ENCODE peak calls at places on chromosomes 16 and 17, in seven cellular contexts. One of them, this sample, is unnamed.
A peak's percentile ranks its signal among the peaks of the same experiment; 100 is the strongest.

GRCh38 chr17:57462007-57462579 is 205.8 kb downstream of the MSI2 start:
- DNase-seq in GM06990: no peak
- DNase-seq in PC-9: no peak
- DNase-seq in GM23338: no peak
- DNase-seq in foreskin fibroblast: no peak
- DNase-seq in BE2C: no peak
- DNase-seq in K562: no peak
- DNase-seq in this sample: no peak

GRCh38 chr16:51154271-51155171 is 3.5 kb upstream of the SALL1 start:
- DNase-seq in GM23338: peak; percentile 81
- DNase-seq in BE2C: no peak
- DNase-seq in GM06990: no peak
- DNase-seq in K562: no peak
- DNase-seq in foreskin fibroblast: no peak
- DNase-seq in PC-9: no peak
- DNase-seq in this sample: no peak

GRCh38 chr17:19573075-19573474 is 39.4 kb downstream of the SLC47A1 start:
- DNase-seq in GM23338: no peak
- DNase-seq in GM06990: no peak
- DNase-seq in BE2C: no peak
- DNase-seq in foreskin fibroblast: peak; percentile 3
- DNase-seq in PC-9: no peak
- DNase-seq in K562: no peak
- DNase-seq in this sample: no peak

GRCh38 chr16:81938331-81939163 is 72.7 kb downstream of the SDR42E1 start:
- DNase-seq in BE2C: no peak
- DNase-seq in K562: no peak
- DNase-seq in foreskin fibroblast: no peak
- DNase-seq in PC-9: no peak
- DNase-seq in GM23338: no peak
- DNase-seq in GM06990: no peak
- DNase-seq in this sample: no peak

GRCh38 chr17:933168-934083 is 46.1 kb downstream of the NXN start:
- DNase-seq in GM23338: peak; percentile 71
- DNase-seq in foreskin fibroblast: peak; percentile 92
- DNase-seq in K562: peak; percentile 34
- DNase-seq in GM06990: no peak
- DNase-seq in BE2C: no peak
- DNase-seq in PC-9: peak; percentile 99
- DNase-seq in this sample: peak; percentile 46

GRCh38 chr16:4093495-4094137 is 22.6 kb downstream of the ADCY9 start:
- DNase-seq in foreskin fibroblast: no peak
- DNase-seq in GM06990: no peak
- DNase-seq in BE2C: no peak
- DNase-seq in GM23338: no peak
- DNase-seq in K562: no peak
- DNase-seq in PC-9: no peak
- DNase-seq in this sample: no peak

GRCh38 chr16:47229053-47229640 is 85.4 kb upstream of the NETO2 start:
- DNase-seq in PC-9: no peak
- DNase-seq in K562: no peak
- DNase-seq in GM23338: no peak
- DNase-seq in GM06990: no peak
- DNase-seq in foreskin fibroblast: no peak
- DNase-seq in BE2C: no peak
- DNase-seq in this sample: no peak

GRCh38 chr16:27740496-27741201 is 190.7 kb downstream of the KATNIP start:
- DNase-seq in GM23338: no peak
- DNase-seq in PC-9: no peak
- DNase-seq in K562: no peak
- DNase-seq in foreskin fibroblast: no peak
- DNase-seq in BE2C: no peak
- DNase-seq in GM06990: no peak
- DNase-seq in this sample: no peak

GRCh38 chr16:58028168-58028455 is 2.6 kb downstream of the MMP15 start:
- DNase-seq in PC-9: no peak
- DNase-seq in K562: no peak
- DNase-seq in foreskin fibroblast: no peak
- DNase-seq in BE2C: no peak
- DNase-seq in GM23338: no peak
- DNase-seq in GM06990: no peak
- DNase-seq in this sample: no peak

GRCh38 chr17:55527520-55528118 is 16.4 kb upstream of the SMIM36 start:
- DNase-seq in BE2C: peak; percentile 60
- DNase-seq in foreskin fibroblast: peak; percentile 41
- DNase-seq in GM23338: peak; percentile 75
- DNase-seq in K562: peak; percentile 29
- DNase-seq in GM06990: no peak
- DNase-seq in PC-9: peak; percentile 41
- DNase-seq in this sample: peak; percentile 25

GRCh38 chr16:66832661-66833305 is 2.0 kb upstream of the NAE1 start:
- DNase-seq in GM06990: no peak
- DNase-seq in K562: peak; percentile 2
- DNase-seq in PC-9: peak; percentile 80
- DNase-seq in GM23338: no peak
- DNase-seq in foreskin fibroblast: peak; percentile 45
- DNase-seq in BE2C: no peak
- DNase-seq in this sample: no peak

GRCh38 chr17:48488548-48489106 is 42.2 kb downstream of the HOXB1 start:
- DNase-seq in BE2C: no peak
- DNase-seq in GM06990: no peak
- DNase-seq in K562: peak; percentile 87
- DNase-seq in GM23338: no peak
- DNase-seq in PC-9: no peak
- DNase-seq in foreskin fibroblast: no peak
- DNase-seq in this sample: no peak

GRCh38 chr16:69123894-69124293 is 8.5 kb downstream of the CHTF8 start:
- DNase-seq in GM06990: no peak
- DNase-seq in foreskin fibroblast: peak; percentile 43
- DNase-seq in BE2C: peak; percentile 79
- DNase-seq in GM23338: peak; percentile 86
- DNase-seq in K562: peak; percentile 46
- DNase-seq in PC-9: peak; percentile 62
- DNase-seq in this sample: peak; percentile 54

GRCh38 chr16:2194852-2195315 is 1.5 kb downstream of the CASKIN1 start:
- DNase-seq in GM23338: peak; percentile 89
- DNase-seq in foreskin fibroblast: no peak
- DNase-seq in K562: peak; percentile 73
- DNase-seq in BE2C: peak; percentile 56
- DNase-seq in PC-9: no peak
- DNase-seq in GM06990: no peak
- DNase-seq in this sample: peak; percentile 60

DNA sequence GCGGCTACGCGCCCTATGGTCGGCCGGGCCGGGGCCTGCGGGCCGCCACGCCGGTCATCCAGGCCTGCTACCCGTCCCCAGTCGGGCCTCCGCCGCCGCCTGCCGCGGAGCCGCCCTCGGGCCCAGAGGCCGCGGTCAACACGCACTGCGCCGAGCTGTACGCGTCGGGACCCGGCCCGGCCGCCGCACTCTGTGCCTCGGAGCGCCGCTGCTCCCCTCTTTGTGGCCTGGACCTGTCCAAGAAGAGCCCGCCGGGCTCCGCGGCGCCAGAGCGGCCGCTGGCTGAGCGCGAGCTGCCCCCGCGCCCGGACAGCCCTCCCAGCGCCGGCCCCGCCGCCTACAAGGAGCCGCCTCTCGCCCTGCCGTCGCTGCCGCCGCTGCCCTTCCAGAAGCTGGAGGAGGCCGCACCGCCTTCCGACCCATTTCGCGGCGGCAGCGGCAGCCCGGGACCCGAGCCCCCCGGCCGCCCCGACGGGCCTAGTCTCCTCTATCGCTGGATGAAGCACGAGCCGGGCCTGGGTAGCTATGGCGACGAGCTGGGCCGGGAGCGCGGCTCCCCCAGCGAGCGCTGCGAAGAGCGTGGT is 2.3 kb downstream of the HIC1 start:
- DNase-seq in GM06990: no peak
- DNase-seq in foreskin fibroblast: no peak
- DNase-seq in GM23338: peak; percentile 59
- DNase-seq in PC-9: no peak
- DNase-seq in K562: no peak
- DNase-seq in BE2C: no peak
- DNase-seq in this sample: no peak
- H3K4me3 ChIP-seq in GM06990: peak overlapping the region; percentile 78
- H3K4me3 ChIP-seq in foreskin fibroblast: no peak overlapping the region
- H3K4me3 ChIP-seq in GM23338: peak overlapping the region; percentile 44
- H3K4me3 ChIP-seq in PC-9: no peak overlapping the region
- H3K4me3 ChIP-seq in K562: no peak overlapping the region
- H3K4me3 ChIP-seq in BE2C: no peak overlapping the region
- H3K4me3 ChIP-seq in this sample: no peak overlapping the region

GRCh38 chr16:86657972-86658371 is 79.6 kb downstream of the FOXL1 start:
- DNase-seq in GM23338: no peak
- DNase-seq in BE2C: no peak
- DNase-seq in K562: no peak
- DNase-seq in GM06990: no peak
- DNase-seq in foreskin fibroblast: no peak
- DNase-seq in PC-9: no peak
- DNase-seq in this sample: no peak
- H3K4me3 ChIP-seq in GM23338: no peak overlapping the region
- H3K4me3 ChIP-seq in BE2C: no peak overlapping the region
- H3K4me3 ChIP-seq in K562: no peak overlapping the region
- H3K4me3 ChIP-seq in GM06990: no peak overlapping the region
- H3K4me3 ChIP-seq in foreskin fibroblast: no peak overlapping the region
- H3K4me3 ChIP-seq in PC-9: no peak overlapping the region
- H3K4me3 ChIP-seq in this sample: no peak overlapping the region

GRCh38 chr17:50058296-50058945 is 2.5 kb downstream of the ITGA3 start:
- DNase-seq in GM23338: no peak
- DNase-seq in K562: no peak
- DNase-seq in PC-9: no peak
- DNase-seq in foreskin fibroblast: no peak
- DNase-seq in BE2C: no peak
- DNase-seq in GM06990: no peak
- DNase-seq in this sample: no peak
- H3K4me3 ChIP-seq in GM23338: no peak overlapping the region
- H3K4me3 ChIP-seq in K562: no peak overlapping the region
- H3K4me3 ChIP-seq in PC-9: peak overlapping the region; percentile 79
- H3K4me3 ChIP-seq in foreskin fibroblast: no peak overlapping the region
- H3K4me3 ChIP-seq in BE2C: no peak overlapping the region
- H3K4me3 ChIP-seq in GM06990: no peak overlapping the region
- H3K4me3 ChIP-seq in this sample: no peak overlapping the region

GRCh38 chr17:76371656-76372628 is 12.5 kb upstream of the SPHK1 start:
- DNase-seq in GM23338: no peak
- DNase-seq in GM06990: no peak
- DNase-seq in BE2C: no peak
- DNase-seq in foreskin fibroblast: peak; percentile 87
- DNase-seq in K562: no peak
- DNase-seq in PC-9: no peak
- DNase-seq in this sample: peak; percentile 18
- H3K4me3 ChIP-seq in GM23338: no peak overlapping the region
- H3K4me3 ChIP-seq in GM06990: no peak overlapping the region
- H3K4me3 ChIP-seq in BE2C: no peak overlapping the region
- H3K4me3 ChIP-seq in foreskin fibroblast: no peak overlapping the region
- H3K4me3 ChIP-seq in K562: no peak overlapping the region
- H3K4me3 ChIP-seq in PC-9: no peak overlapping the region
- H3K4me3 ChIP-seq in this sample: no peak overlapping the region

DNA sequence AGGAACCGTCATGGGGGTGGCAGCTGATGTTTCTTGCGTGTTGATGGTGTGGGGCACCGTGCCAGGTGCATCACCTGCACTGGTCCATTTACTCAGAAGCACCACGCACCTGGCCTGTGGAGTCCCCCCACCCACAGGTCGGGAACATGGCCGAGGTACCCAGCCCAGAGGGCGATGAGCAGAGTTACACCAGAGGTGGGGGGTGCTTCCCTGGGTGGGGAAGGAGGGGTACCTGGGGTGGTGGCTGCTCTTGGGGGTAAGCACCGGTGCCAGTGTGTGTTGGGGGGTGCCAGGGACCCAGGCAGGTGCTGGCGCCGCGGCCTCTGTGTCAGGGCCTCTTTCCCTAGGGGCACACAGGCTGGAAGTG is 5.0 kb upstream of the ZNF750 start:
- DNase-seq in K562: no peak
- DNase-seq in GM06990: no peak
- DNase-seq in PC-9: no peak
- DNase-seq in GM23338: no peak
- DNase-seq in foreskin fibroblast: no peak
- DNase-seq in BE2C: no peak
- DNase-seq in this sample: no peak
- H3K4me3 ChIP-seq in K562: no peak overlapping the region
- H3K4me3 ChIP-seq in GM06990: no peak overlapping the region
- H3K4me3 ChIP-seq in PC-9: no peak overlapping the region
- H3K4me3 ChIP-seq in GM23338: no peak overlapping the region
- H3K4me3 ChIP-seq in foreskin fibroblast: no peak overlapping the region
- H3K4me3 ChIP-seq in BE2C: no peak overlapping the region
- H3K4me3 ChIP-seq in this sample: no peak overlapping the region

GRCh38 chr17:80792373-80792781 is 199.3 kb upstream of the CHMP6 start:
- DNase-seq in BE2C: no peak
- DNase-seq in GM23338: no peak
- DNase-seq in PC-9: no peak
- DNase-seq in foreskin fibroblast: peak; percentile 13
- DNase-seq in GM06990: no peak
- DNase-seq in K562: no peak
- DNase-seq in this sample: no peak
- H3K4me3 ChIP-seq in BE2C: no peak overlapping the region
- H3K4me3 ChIP-seq in GM23338: no peak overlapping the region
- H3K4me3 ChIP-seq in PC-9: peak overlapping the region; percentile 26
- H3K4me3 ChIP-seq in foreskin fibroblast: peak overlapping the region; percentile 23
- H3K4me3 ChIP-seq in GM06990: no peak overlapping the region
- H3K4me3 ChIP-seq in K562: no peak overlapping the region
- H3K4me3 ChIP-seq in this sample: no peak overlapping the region

DNA sequence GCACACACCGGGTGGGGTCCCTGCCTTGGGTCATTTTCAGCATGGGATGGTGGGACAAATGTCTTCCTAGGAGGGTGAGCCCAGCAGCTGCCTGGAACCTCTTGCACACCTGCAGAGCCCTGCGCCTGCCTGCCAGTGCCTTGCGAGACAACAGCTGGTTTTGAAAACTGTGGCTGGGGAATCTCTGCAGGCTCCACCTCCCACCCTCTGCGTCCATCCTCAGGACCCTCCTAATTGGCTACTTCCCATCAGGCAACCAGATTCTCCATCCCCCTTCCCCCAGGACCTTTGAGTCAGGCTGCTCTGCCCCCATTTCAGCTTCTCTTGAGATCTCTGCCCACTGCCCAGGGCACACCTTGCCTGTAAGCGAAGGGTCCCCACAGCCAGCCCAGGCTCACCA is 26.6 kb downstream of the PEMT start:
- DNase-seq in GM23338: peak; percentile 47
- DNase-seq in BE2C: no peak
- DNase-seq in GM06990: no peak
- DNase-seq in foreskin fibroblast: no peak
- DNase-seq in K562: no peak
- DNase-seq in PC-9: no peak
- DNase-seq in this sample: no peak
- H3K4me3 ChIP-seq in GM23338: no peak overlapping the region
- H3K4me3 ChIP-seq in BE2C: no peak overlapping the region
- H3K4me3 ChIP-seq in GM06990: no peak overlapping the region
- H3K4me3 ChIP-seq in foreskin fibroblast: no peak overlapping the region
- H3K4me3 ChIP-seq in K562: no peak overlapping the region
- H3K4me3 ChIP-seq in PC-9: no peak overlapping the region
- H3K4me3 ChIP-seq in this sample: no peak overlapping the region

GRCh38 chr17:75346906-75347305 is 57.7 kb upstream of the SLC25A19 start:
- DNase-seq in BE2C: no peak
- DNase-seq in PC-9: no peak
- DNase-seq in foreskin fibroblast: peak; percentile 38
- DNase-seq in GM06990: no peak
- DNase-seq in GM23338: peak; percentile 47
- DNase-seq in K562: peak; percentile 79
- DNase-seq in this sample: peak; percentile 85
- H3K4me3 ChIP-seq in BE2C: no peak overlapping the region
- H3K4me3 ChIP-seq in PC-9: no peak overlapping the region
- H3K4me3 ChIP-seq in foreskin fibroblast: no peak overlapping the region
- H3K4me3 ChIP-seq in GM06990: peak overlapping the region; percentile 51
- H3K4me3 ChIP-seq in GM23338: no peak overlapping the region
- H3K4me3 ChIP-seq in K562: no peak overlapping the region
- H3K4me3 ChIP-seq in this sample: no peak overlapping the region

This sample was measured in SJCRH30.